ENCODE peak calls at places on chromosomes 12 and 14, in five cellular contexts. One of them, this sample, is unnamed.

GRCh38 chr14:21220874-21221477 is 48.3 kb downstream of the HNRNPC start:
- DNase-seq in NCI-H2081: no peak
- DNase-seq in activated CD4-positive, alpha-beta T cell treated with anti-CD3 and anti-CD28 coated beads, Interleukin-2, amount 50 U/mL, for 24 hours: no peak
- DNase-seq in astrocyte of the spinal cord: no peak
- DNase-seq in hippocampal formation: no peak
- DNase-seq in this sample: no peak

GRCh38 chr12:9869307-9870161 is at the start of gene CLEC2B:
- DNase-seq in NCI-H2081: no peak
- DNase-seq in activated CD4-positive, alpha-beta T cell treated with anti-CD3 and anti-CD28 coated beads, Interleukin-2, amount 50 U/mL, for 24 hours: no peak
- DNase-seq in astrocyte of the spinal cord: peak; percentile 83
- DNase-seq in hippocampal formation: no peak
- DNase-seq in this sample: no peak

GRCh38 chr14:72049462-72049861 is 117.2 kb downstream of the RGS6 start:
- DNase-seq in NCI-H2081: no peak
- DNase-seq in activated CD4-positive, alpha-beta T cell treated with anti-CD3 and anti-CD28 coated beads, Interleukin-2, amount 50 U/mL, for 24 hours: peak; percentile 7
- DNase-seq in astrocyte of the spinal cord: no peak
- DNase-seq in hippocampal formation: no peak
- DNase-seq in this sample: peak; percentile 5

GRCh38 chr12:8667280-8667679 is 4.7 kb upstream of the MFAP5 start:
- DNase-seq in NCI-H2081: no peak
- DNase-seq in activated CD4-positive, alpha-beta T cell treated with anti-CD3 and anti-CD28 coated beads, Interleukin-2, amount 50 U/mL, for 24 hours: no peak
- DNase-seq in astrocyte of the spinal cord: no peak
- DNase-seq in hippocampal formation: no peak
- DNase-seq in this sample: no peak

GRCh38 chr12:127770123-127770522 is 496.8 kb upstream of the TMEM132C start:
- DNase-seq in NCI-H2081: no peak
- DNase-seq in activated CD4-positive, alpha-beta T cell treated with anti-CD3 and anti-CD28 coated beads, Interleukin-2, amount 50 U/mL, for 24 hours: no peak
- DNase-seq in astrocyte of the spinal cord: no peak
- DNase-seq in hippocampal formation: no peak
- DNase-seq in this sample: no peak

GRCh38 chr12:26022043-26022442 is 63.6 kb downstream of the RASSF8 start:
- DNase-seq in NCI-H2081: no peak
- DNase-seq in activated CD4-positive, alpha-beta T cell treated with anti-CD3 and anti-CD28 coated beads, Interleukin-2, amount 50 U/mL, for 24 hours: no peak
- DNase-seq in astrocyte of the spinal cord: no peak
- DNase-seq in hippocampal formation: no peak
- DNase-seq in this sample: no peak

GRCh38 chr14:105926415-105927093 is 400.2 kb downstream of the TMEM121 start:
- DNase-seq in NCI-H2081: no peak
- DNase-seq in activated CD4-positive, alpha-beta T cell treated with anti-CD3 and anti-CD28 coated beads, Interleukin-2, amount 50 U/mL, for 24 hours: no peak
- DNase-seq in astrocyte of the spinal cord: no peak
- DNase-seq in hippocampal formation: no peak
- DNase-seq in this sample: no peak

GRCh38 chr12:16349132-16349463 is 1.7 kb downstream of the MGST1 start:
- DNase-seq in NCI-H2081: no peak
- DNase-seq in activated CD4-positive, alpha-beta T cell treated with anti-CD3 and anti-CD28 coated beads, Interleukin-2, amount 50 U/mL, for 24 hours: no peak
- DNase-seq in astrocyte of the spinal cord: peak; percentile 91
- DNase-seq in hippocampal formation: no peak
- DNase-seq in this sample: no peak

GRCh38 chr14:93090826-93091583 is 24.7 kb downstream of the ITPK1 start:
- DNase-seq in NCI-H2081: peak; percentile 39
- DNase-seq in activated CD4-positive, alpha-beta T cell treated with anti-CD3 and anti-CD28 coated beads, Interleukin-2, amount 50 U/mL, for 24 hours: no peak
- DNase-seq in astrocyte of the spinal cord: no peak
- DNase-seq in hippocampal formation: no peak
- DNase-seq in this sample: no peak

GRCh38 chr14:66163023-66163422 is 323.1 kb upstream of the CCDC196 start:
- DNase-seq in NCI-H2081: no peak
- DNase-seq in activated CD4-positive, alpha-beta T cell treated with anti-CD3 and anti-CD28 coated beads, Interleukin-2, amount 50 U/mL, for 24 hours: no peak
- DNase-seq in astrocyte of the spinal cord: no peak
- DNase-seq in hippocampal formation: no peak
- DNase-seq in this sample: no peak

GRCh38 chr12:43744826-43745225 is 13.8 kb downstream of the PUS7L start:
- DNase-seq in NCI-H2081: no peak
- DNase-seq in activated CD4-positive, alpha-beta T cell treated with anti-CD3 and anti-CD28 coated beads, Interleukin-2, amount 50 U/mL, for 24 hours: no peak
- DNase-seq in astrocyte of the spinal cord: no peak
- DNase-seq in hippocampal formation: no peak
- DNase-seq in this sample: no peak

GRCh38 chr12:12365931-12366431 is 9.1 kb downstream of the BORCS5 start:
- DNase-seq in NCI-H2081: peak; percentile 46
- DNase-seq in activated CD4-positive, alpha-beta T cell treated with anti-CD3 and anti-CD28 coated beads, Interleukin-2, amount 50 U/mL, for 24 hours: no peak
- DNase-seq in astrocyte of the spinal cord: no peak
- DNase-seq in hippocampal formation: peak; percentile 81
- DNase-seq in this sample: no peak

GRCh38 chr12:47811581-47812484 is 7.9 kb downstream of the HDAC7 start:
- DNase-seq in NCI-H2081: no peak
- DNase-seq in activated CD4-positive, alpha-beta T cell treated with anti-CD3 and anti-CD28 coated beads, Interleukin-2, amount 50 U/mL, for 24 hours: no peak
- DNase-seq in astrocyte of the spinal cord: peak; percentile 82
- DNase-seq in hippocampal formation: no peak
- DNase-seq in this sample: no peak

GRCh38 chr12:65430571-65431306 is 152.3 kb downstream of the MSRB3 start:
- DNase-seq in NCI-H2081: no peak
- DNase-seq in activated CD4-positive, alpha-beta T cell treated with anti-CD3 and anti-CD28 coated beads, Interleukin-2, amount 50 U/mL, for 24 hours: no peak
- DNase-seq in astrocyte of the spinal cord: peak; percentile 81
- DNase-seq in hippocampal formation: no peak
- DNase-seq in this sample: no peak

GRCh38 chr12:110004598-110004997 is 5.4 kb downstream of the ANKRD13A start:
- DNase-seq in NCI-H2081: no peak
- DNase-seq in activated CD4-positive, alpha-beta T cell treated with anti-CD3 and anti-CD28 coated beads, Interleukin-2, amount 50 U/mL, for 24 hours: no peak
- DNase-seq in astrocyte of the spinal cord: no peak
- DNase-seq in hippocampal formation: no peak
- DNase-seq in this sample: no peak

GRCh38 chr14:32933943-32934890 is 4.5 kb upstream of the NPAS3 start:
- DNase-seq in NCI-H2081: peak; percentile 47
- DNase-seq in activated CD4-positive, alpha-beta T cell treated with anti-CD3 and anti-CD28 coated beads, Interleukin-2, amount 50 U/mL, for 24 hours: no peak
- DNase-seq in astrocyte of the spinal cord: peak; percentile 47
- DNase-seq in hippocampal formation: peak; percentile 53
- DNase-seq in this sample: peak; percentile 78

GRCh38 chr12:110776410-110776809 is 33.7 kb upstream of the PPP1CC start:
- DNase-seq in NCI-H2081: no peak
- DNase-seq in activated CD4-positive, alpha-beta T cell treated with anti-CD3 and anti-CD28 coated beads, Interleukin-2, amount 50 U/mL, for 24 hours: peak; percentile 75
- DNase-seq in astrocyte of the spinal cord: no peak
- DNase-seq in hippocampal formation: no peak
- DNase-seq in this sample: no peak

GRCh38 chr12:1594295-1595025 is at the start of gene FBXL14:
- DNase-seq in NCI-H2081: peak; percentile 86
- DNase-seq in activated CD4-positive, alpha-beta T cell treated with anti-CD3 and anti-CD28 coated beads, Interleukin-2, amount 50 U/mL, for 24 hours: peak; percentile 86
- DNase-seq in astrocyte of the spinal cord: peak; percentile 86
- DNase-seq in hippocampal formation: peak; percentile 80
- DNase-seq in this sample: peak; percentile 82

GRCh38 chr14:93072659-93073365 is 42.9 kb downstream of the ITPK1 start:
- DNase-seq in NCI-H2081: no peak
- DNase-seq in activated CD4-positive, alpha-beta T cell treated with anti-CD3 and anti-CD28 coated beads, Interleukin-2, amount 50 U/mL, for 24 hours: no peak
- DNase-seq in astrocyte of the spinal cord: no peak
- DNase-seq in hippocampal formation: no peak
- DNase-seq in this sample: no peak

GRCh38 chr12:78963439-78964222 is 99.1 kb downstream of the SYT1 start:
- DNase-seq in NCI-H2081: no peak
- DNase-seq in activated CD4-positive, alpha-beta T cell treated with anti-CD3 and anti-CD28 coated beads, Interleukin-2, amount 50 U/mL, for 24 hours: no peak
- DNase-seq in astrocyte of the spinal cord: peak; percentile 36
- DNase-seq in hippocampal formation: no peak
- DNase-seq in this sample: no peak

GRCh38 chr12:1360812-1361211 is 233.6 kb downstream of the FBXL14 start:
- DNase-seq in NCI-H2081: no peak
- DNase-seq in activated CD4-positive, alpha-beta T cell treated with anti-CD3 and anti-CD28 coated beads, Interleukin-2, amount 50 U/mL, for 24 hours: no peak
- DNase-seq in astrocyte of the spinal cord: peak; percentile 67
- DNase-seq in hippocampal formation: no peak
- DNase-seq in this sample: no peak

GRCh38 chr12:52327086-52327829 is 6.1 kb upstream of the KRT83 start:
- DNase-seq in NCI-H2081: peak; percentile 90
- DNase-seq in activated CD4-positive, alpha-beta T cell treated with anti-CD3 and anti-CD28 coated beads, Interleukin-2, amount 50 U/mL, for 24 hours: peak; percentile 76
- DNase-seq in astrocyte of the spinal cord: peak; percentile 88
- DNase-seq in hippocampal formation: peak; percentile 65
- DNase-seq in this sample: peak; percentile 78